ENCODE peak calls at places on chromosomes 16 and 17, in nine cellular contexts. P, X, C, V, I, E, U, S and G are unnamed samples. For H3K4me1, the result is how much of the 10 kb centered on the place peaks cover.

GRCh38 chr16:85350146-85350728 is 238.0 kb upstream of the CIBAR2 start:
- DNase-seq in V (no peak), X (no peak), S (no peak), C (no peak), U (no peak), E (no peak), P (no peak), I (no peak), G (no peak)

GRCh38 chr16:77876776-77877175 is 88.4 kb downstream of the VAT1L start:
- DNase-seq in P (no peak), X (no peak), S (no peak), C (no peak), I (no peak), E (no peak), U (no peak), V (no peak), G (no peak)

GRCh38 chr16:57178793-57179212 is 7.0 kb downstream of the PSME3IP1 start:
- DNase-seq in C (no peak), I (no peak), P (no peak), V (no peak), U (peak), S (no peak), X (no peak), E (no peak), G (no peak)

GRCh38 chr17:34378664-34379101 is 15.7 kb upstream of the CCL1 start:
- DNase-seq in E (peak), V (no peak), S (no peak), C (peak), P (peak), I (no peak), U (no peak), X (peak), G (peak)

GRCh38 chr17:46862949-46863348 is 11.6 kb downstream of the WNT9B start:
- DNase-seq in C (no peak), I (no peak), S (no peak), P (no peak), E (no peak), U (no peak), V (no peak), X (no peak), G (no peak)

GRCh38 chr17:44324092-44324570 is 492 bp downstream of the SLC25A39 start:
- DNase-seq in X (no peak), C (no peak), I (no peak), P (peak), S (no peak), E (peak), U (no peak), V (no peak), G (no peak)

GRCh38 chr17:42554250-42555121 is 1.8 kb downstream of the HSD17B1 start:
- DNase-seq in V (peak), E (peak), C (peak), U (peak), I (peak), P (peak), X (peak), S (peak), G (peak)

GRCh38 chr17:57477483-57478357 is 221.4 kb downstream of the MSI2 start:
- DNase-seq in E (no peak), U (no peak), X (no peak), V (no peak), P (no peak), C (no peak), S (no peak), I (no peak), G (no peak)

GRCh38 chr16:74813109-74813641 is 38.6 kb upstream of the FA2H start:
- DNase-seq in C (peak), V (peak), I (peak), X (peak), P (peak), U (peak), E (peak), S (peak), G (peak)

GRCh38 chr17:57801044-57801711 is 48.7 kb downstream of the MRPS23 start:
- DNase-seq in P (no peak), V (no peak), S (no peak), C (no peak), I (no peak), U (no peak), X (no peak), E (no peak), G (no peak)

GRCh38 chr17:34958438-34958837 is 2.8 kb downstream of the CCT6B start:
- DNase-seq in U (no peak), P (no peak), X (no peak), C (no peak), I (no peak), S (no peak), E (no peak), V (no peak), G (no peak)

GRCh38 chr17:15274017-15274416 is 8.9 kb upstream of the PMP22 start:
- DNase-seq in S (no peak), E (no peak), P (no peak), U (no peak), C (no peak), X (no peak), V (no peak), I (no peak), G (no peak)

GRCh38 chr16:17205279-17206139 is 265.3 kb downstream of the XYLT1 start:
- DNase-seq in P (no peak), V (no peak), X (no peak), S (no peak), E (peak), I (no peak), C (no peak), U (peak), G (no peak)

GRCh38 chr17:76531501-76532038 is 5.9 kb downstream of the CYGB start:
- DNase-seq in E (no peak), U (no peak), C (no peak), P (no peak), S (no peak), X (no peak), V (no peak), I (no peak), G (no peak)
- H3K4me1 ChIP-seq in E (under half), U (under half), C (under half), P (under half), S (under half), X (under half), V (under half), I (half or more), G (under half)

GRCh38 chr16:8957509-8958157 is 6.1 kb downstream of the USP7 start:
- DNase-seq in I (no peak), S (no peak), P (peak), U (no peak), E (no peak), X (no peak), C (no peak), V (no peak), G (no peak)

GRCh38 chr16:8959921-8960787 is 3.6 kb downstream of the USP7 start:
- DNase-seq in S (no peak), C (peak), P (no peak), V (no peak), U (peak), E (peak), I (no peak), X (peak), G (peak)

GRCh38 chr16:8956265-8957060 is 7.2 kb downstream of the USP7 start:
- DNase-seq in U (no peak), I (peak), C (no peak), V (no peak), X (no peak), E (peak), P (no peak), S (no peak), G (no peak)

GRCh38 chr16:8957061-8957392 is 6.7 kb downstream of the USP7 start:
- DNase-seq in E (no peak), P (no peak), I (no peak), S (no peak), X (no peak), U (no peak), C (no peak), V (no peak), G (no peak)

GRCh38 chr16:8958344-8958808 is 5.3 kb downstream of the USP7 start:
- DNase-seq in S (no peak), X (peak), V (no peak), U (peak), P (peak), C (no peak), E (peak), I (peak), G (peak)
- H3K4me1 ChIP-seq in S (under half), X (half or more), V (half or more), U (under half), P (half or more), C (under half), E (half or more), I (half or more), G (half or more)

DNA sequence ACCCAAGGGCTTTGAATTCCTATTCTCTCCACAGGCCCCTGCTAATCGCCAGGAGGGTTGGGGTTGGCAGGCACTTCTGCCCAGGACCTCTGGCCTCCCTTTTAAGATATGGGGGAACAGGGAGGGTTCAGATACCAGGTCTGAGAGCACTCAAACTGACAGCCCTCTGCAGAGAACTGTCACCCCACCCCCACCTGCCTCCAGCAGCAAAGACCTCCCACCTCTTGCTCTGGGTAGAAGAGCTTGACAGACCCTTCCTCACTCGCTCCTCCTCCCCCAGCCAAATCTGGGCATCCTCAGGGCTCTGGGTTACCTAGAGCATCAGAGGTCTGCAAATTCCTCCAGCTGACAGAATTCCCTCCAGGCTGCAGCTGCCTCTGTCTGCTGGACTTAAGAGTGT is 11.7 kb downstream of the CDH3 start:
- DNase-seq in S (no peak), V (no peak), U (no peak), C (no peak), I (no peak), E (no peak), P (no peak), X (no peak), G (no peak)
- H3K4me1 ChIP-seq in S (under half), V (under half), U (under half), C (under half), I (under half), E (under half), P (under half), X (under half), G (under half)

DNA sequence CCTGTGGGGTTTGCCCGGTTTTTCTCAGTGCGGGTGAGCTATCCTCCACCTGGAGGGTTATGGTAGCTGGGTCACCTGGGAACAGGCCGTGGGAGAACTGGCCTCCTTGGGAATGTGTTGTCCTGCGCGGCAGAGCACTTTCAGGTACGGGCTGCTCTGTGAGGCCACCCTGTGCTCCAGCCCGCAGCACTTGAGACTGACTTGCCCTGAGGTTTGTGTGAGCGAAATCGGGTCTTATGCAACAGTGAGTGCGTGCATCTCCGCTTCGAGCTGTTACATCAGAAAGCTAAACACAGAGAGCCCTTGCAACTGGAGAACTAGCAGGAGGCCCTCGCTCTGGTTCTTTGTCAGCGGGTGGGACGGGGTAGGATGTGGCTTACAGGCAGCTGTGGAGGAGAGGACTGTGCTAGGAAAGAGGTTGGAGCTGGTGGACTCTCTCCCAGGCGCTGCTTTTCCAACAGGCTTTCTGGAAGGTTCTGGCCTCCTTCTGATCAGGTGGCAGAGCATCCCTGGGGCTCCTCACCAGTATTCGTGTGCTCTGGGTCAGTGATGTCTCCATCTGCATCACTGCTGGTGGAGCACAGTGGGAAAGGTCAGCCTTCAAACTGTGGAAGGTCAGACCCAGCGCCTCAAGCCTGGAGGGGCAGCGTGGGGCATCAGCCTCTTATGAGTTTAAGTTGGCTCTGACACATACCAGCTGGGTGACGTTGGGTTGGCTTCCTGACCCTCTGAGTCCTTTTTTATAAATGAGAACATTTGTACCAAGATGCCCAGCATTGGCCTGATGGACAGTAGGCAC is 76.2 kb downstream of the KSR1 start:
- DNase-seq in E (no peak), I (no peak), S (no peak), C (no peak), P (peak), V (no peak), U (peak), X (peak), G (no peak)
- H3K4me1 ChIP-seq in E (under half), I (under half), S (under half), C (under half), P (under half), V (under half), U (half or more), X (under half), G (under half)

GRCh38 chr17:17401271-17401781 is 75.5 kb upstream of the MED9 start:
- DNase-seq in X (no peak), V (no peak), U (no peak), S (no peak), E (peak), C (no peak), I (no peak), P (no peak), G (no peak)

GRCh38 chr17:17400070-17400469 is 76.7 kb upstream of the MED9 start:
- DNase-seq in X (no peak), I (no peak), E (no peak), C (no peak), P (no peak), V (no peak), U (no peak), S (no peak), G (no peak)

GRCh38 chr17:17403899-17404576 is 72.8 kb upstream of the MED9 start:
- DNase-seq in U (no peak), X (peak), C (no peak), E (no peak), P (peak), S (no peak), I (no peak), V (no peak), G (peak)

GRCh38 chr17:17400566-17401184 is 76.1 kb upstream of the MED9 start:
- DNase-seq in E (no peak), U (no peak), P (no peak), V (no peak), C (no peak), X (no peak), S (no peak), I (no peak), G (no peak)

GRCh38 chr17:17402558-17402957 is 74.2 kb upstream of the MED9 start:
- DNase-seq in P (no peak), C (no peak), V (no peak), U (peak), E (peak), X (no peak), I (no peak), S (no peak), G (no peak)
- H3K4me1 ChIP-seq in P (under half), C (under half), V (under half), U (under half), E (under half), X (half or more), I (under half), S (under half), G (under half)